ENCODE peak calls at places on chromosomes 5 and 9, in five cellular contexts. One of them, this sample, is unnamed.

GRCh38 chr5:135145985-135146384 is 112.0 kb upstream of the PITX1 start:
- DNase-seq in adrenal gland: no peak
- DNase-seq in IMR-90: no peak
- DNase-seq in prostate gland: no peak
- DNase-seq in tibial nerve: no peak
- DNase-seq in this sample: no peak

GRCh38 chr9:126665696-126666035 is 51.9 kb downstream of the LMX1B start:
- DNase-seq in prostate gland: no peak
- DNase-seq in adrenal gland: no peak
- DNase-seq in tibial nerve: no peak
- DNase-seq in IMR-90: no peak
- DNase-seq in this sample: no peak

GRCh38 chr5:34474573-34475021 is 181.5 kb upstream of the RAI14 start:
- DNase-seq in prostate gland: no peak
- DNase-seq in tibial nerve: no peak
- DNase-seq in adrenal gland: no peak
- DNase-seq in IMR-90: peak; percentile 77
- DNase-seq in this sample: no peak

GRCh38 chr5:147633173-147633572 is 123.3 kb upstream of the DPYSL3 start:
- DNase-seq in IMR-90: no peak
- DNase-seq in adrenal gland: no peak
- DNase-seq in tibial nerve: no peak
- DNase-seq in prostate gland: no peak
- DNase-seq in this sample: no peak

GRCh38 chr5:18329346-18329745 is 695.1 kb downstream of the TAF11L14 start:
- DNase-seq in prostate gland: no peak
- DNase-seq in tibial nerve: no peak
- DNase-seq in adrenal gland: no peak
- DNase-seq in IMR-90: no peak
- DNase-seq in this sample: no peak

GRCh38 chr9:130745210-130745800 is 51.7 kb downstream of the EXOSC2 start:
- DNase-seq in adrenal gland: no peak
- DNase-seq in IMR-90: no peak
- DNase-seq in prostate gland: no peak
- DNase-seq in tibial nerve: no peak
- DNase-seq in this sample: no peak

GRCh38 chr5:124631874-124632550 is 114.4 kb downstream of the ZNF608 start:
- DNase-seq in adrenal gland: no peak
- DNase-seq in tibial nerve: no peak
- DNase-seq in IMR-90: no peak
- DNase-seq in prostate gland: no peak
- DNase-seq in this sample: no peak

GRCh38 chr5:156570615-156571014 is 243.7 kb downstream of the SGCD start:
- DNase-seq in IMR-90: no peak
- DNase-seq in prostate gland: no peak
- DNase-seq in tibial nerve: no peak
- DNase-seq in adrenal gland: no peak
- DNase-seq in this sample: no peak

GRCh38 chr5:141747152-141747640 is 65.2 kb upstream of the ARAP3 start:
- DNase-seq in IMR-90: peak; percentile 38
- DNase-seq in tibial nerve: peak; percentile 22
- DNase-seq in adrenal gland: peak; percentile 64
- DNase-seq in prostate gland: peak; percentile 56
- DNase-seq in this sample: peak; percentile 88

GRCh38 chr5:79488775-79489174 is 25.2 kb downstream of the HOMER1 start:
- DNase-seq in tibial nerve: no peak
- DNase-seq in adrenal gland: no peak
- DNase-seq in IMR-90: peak; percentile 54
- DNase-seq in prostate gland: no peak
- DNase-seq in this sample: no peak

GRCh38 chr5:58497956-58498942 is 7.0 kb downstream of the GAPT start:
- DNase-seq in tibial nerve: no peak
- DNase-seq in IMR-90: peak; percentile 41
- DNase-seq in adrenal gland: peak; percentile 36
- DNase-seq in prostate gland: no peak
- DNase-seq in this sample: peak; percentile 36

GRCh38 chr5:6886866-6887265 is 173.6 kb downstream of the TENT4A start:
- DNase-seq in adrenal gland: no peak
- DNase-seq in prostate gland: no peak
- DNase-seq in tibial nerve: no peak
- DNase-seq in IMR-90: no peak
- DNase-seq in this sample: no peak

GRCh38 chr5:72510610-72511121 is 3.5 kb upstream of the ZNF366 start:
- DNase-seq in tibial nerve: no peak
- DNase-seq in adrenal gland: no peak
- DNase-seq in prostate gland: no peak
- DNase-seq in IMR-90: peak; percentile 86
- DNase-seq in this sample: peak; percentile 23

DNA sequence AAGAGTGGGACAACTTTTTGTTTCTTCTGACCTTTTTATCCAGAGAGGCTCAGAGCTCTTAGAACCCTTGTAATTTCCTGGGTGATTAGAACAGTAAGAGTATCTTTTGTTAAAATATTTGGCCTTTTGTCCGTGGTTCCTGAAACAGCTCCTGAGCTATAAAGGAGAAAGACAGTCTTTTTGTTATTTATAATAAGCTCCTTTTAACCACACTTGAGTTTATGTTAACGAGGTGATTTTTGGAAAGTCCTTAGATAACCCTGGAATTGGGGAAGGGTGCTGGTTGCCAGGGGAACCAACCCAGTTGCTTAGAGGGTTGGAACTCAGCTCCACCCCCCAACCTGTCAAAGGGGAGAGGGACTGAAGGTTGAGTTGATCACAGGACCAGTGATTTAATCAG is 4.8 kb downstream of the ZNF483 start:
- DNase-seq in prostate gland: no peak
- DNase-seq in adrenal gland: no peak
- DNase-seq in tibial nerve: no peak
- DNase-seq in IMR-90: no peak
- DNase-seq in this sample: no peak
- H3K9me3 ChIP-seq in prostate gland: no peaks in the 10 kb centered on the region
- H3K9me3 ChIP-seq in adrenal gland: no peaks in the 10 kb centered on the region
- H3K9me3 ChIP-seq in tibial nerve: no peaks in the 10 kb centered on the region
- H3K9me3 ChIP-seq in IMR-90: peaks cover 9% of the 10 kb centered on the region
- H3K9me3 ChIP-seq in this sample: no peaks in the 10 kb centered on the region

GRCh38 chr5:30368064-30368463 is 825.4 kb upstream of the CDH6 start:
- DNase-seq in tibial nerve: no peak
- DNase-seq in IMR-90: no peak
- DNase-seq in prostate gland: no peak
- DNase-seq in adrenal gland: no peak
- DNase-seq in this sample: no peak
- H3K4me1 ChIP-seq in tibial nerve: no peaks in the 10 kb centered on the region
- H3K4me1 ChIP-seq in IMR-90: no peaks in the 10 kb centered on the region
- H3K4me1 ChIP-seq in prostate gland: no peaks in the 10 kb centered on the region
- H3K4me1 ChIP-seq in adrenal gland: no peaks in the 10 kb centered on the region
- H3K4me1 ChIP-seq in this sample: no peaks in the 10 kb centered on the region

GRCh38 chr5:136382071-136382470 is 16.7 kb upstream of the TRPC7 start:
- DNase-seq in IMR-90: no peak
- DNase-seq in prostate gland: no peak
- DNase-seq in adrenal gland: no peak
- DNase-seq in tibial nerve: no peak
- DNase-seq in this sample: no peak
- H3K9me3 ChIP-seq in IMR-90: no peaks in the 10 kb centered on the region
- H3K9me3 ChIP-seq in prostate gland: no peaks in the 10 kb centered on the region
- H3K9me3 ChIP-seq in adrenal gland: no peaks in the 10 kb centered on the region
- H3K9me3 ChIP-seq in tibial nerve: no peaks in the 10 kb centered on the region
- H3K9me3 ChIP-seq in this sample: peaks cover 4% of the 10 kb centered on the region

DNA sequence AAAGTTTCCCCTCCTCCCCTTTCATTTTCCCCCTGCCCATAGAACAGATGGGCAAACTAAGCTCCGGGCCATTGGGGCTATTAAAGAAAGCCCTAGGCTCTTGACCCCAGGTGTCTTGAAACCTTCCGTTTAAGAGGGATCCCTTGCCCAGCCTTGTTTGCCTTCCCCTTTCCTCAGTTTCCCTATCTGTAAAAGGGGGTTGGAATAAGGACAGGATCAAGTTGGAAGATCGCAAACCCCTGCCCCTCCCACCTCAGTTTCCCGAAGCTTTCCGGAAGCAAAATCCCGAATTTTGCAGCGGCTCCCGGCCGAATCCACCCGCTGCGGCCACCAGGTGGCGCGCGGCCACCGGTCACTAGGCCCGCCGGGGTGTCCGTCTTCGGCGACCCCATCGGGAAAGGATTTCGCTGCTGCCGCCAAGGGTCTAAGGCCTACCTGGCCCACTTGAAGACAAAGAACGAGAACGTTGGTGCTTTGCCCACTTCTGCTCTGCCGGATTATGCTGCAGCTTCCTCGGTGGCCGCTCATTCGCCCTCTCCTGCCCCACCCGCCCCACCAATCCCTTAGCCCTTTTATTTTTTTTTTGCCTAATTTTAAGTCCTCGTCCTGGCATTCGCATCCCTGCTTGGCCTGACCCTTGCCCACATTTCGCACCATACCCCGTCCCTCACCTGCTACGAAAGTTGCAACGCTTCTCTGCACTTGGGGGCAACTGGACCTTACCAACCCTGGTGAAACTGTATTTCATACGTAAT is 933 bp upstream of the NR6A1 start:
- DNase-seq in adrenal gland: peak; percentile 66
- DNase-seq in IMR-90: peak; percentile 68
- DNase-seq in prostate gland: peak; percentile 61
- DNase-seq in tibial nerve: no peak
- DNase-seq in this sample: peak; percentile 73
- H3K4me1 ChIP-seq in adrenal gland: peaks cover 19% of the 10 kb centered on the region
- H3K4me1 ChIP-seq in IMR-90: peaks cover 4% of the 10 kb centered on the region
- H3K4me1 ChIP-seq in prostate gland: no peaks in the 10 kb centered on the region
- H3K4me1 ChIP-seq in tibial nerve: peaks cover 26% of the 10 kb centered on the region
- H3K4me1 ChIP-seq in this sample: peaks cover 35% of the 10 kb centered on the region

This sample was measured in heart right ventricle.